ENCODE peak calls at places on chromosomes 1 and 21, in five cellular contexts. E is A549, D is GM12878, V is HepG2, C is K562. X is an unnamed sample.

GRCh38 chr1:109240158-109241152 is 8.9 kb upstream of the CELSR2 start:
- DNase-seq in V (no peak), C (no peak), D (no peak), E (no peak), X (no peak)

GRCh38 chr1:61851849-61852692 is 109.8 kb downstream of the PATJ start:
- DNase-seq in C (peak), D (no peak), V (peak), E (peak), X (peak)

GRCh38 chr1:99062192-99062591 is 57.5 kb upstream of the PLPPR5 start:
- DNase-seq in D (no peak), V (no peak), C (no peak), E (no peak), X (no peak)

GRCh38 chr1:35047188-35047858 is 15.6 kb upstream of the ZMYM6 start:
- DNase-seq in D (no peak), C (no peak), V (no peak), E (no peak), X (peak)

GRCh38 chr1:168709896-168710305 is 19.1 kb downstream of the DPT start:
- DNase-seq in D (no peak), C (no peak), V (no peak), E (peak), X (no peak)

GRCh38 chr1:64065571-64065970 is 137.9 kb upstream of the UBE2U start:
- DNase-seq in V (no peak), C (no peak), E (no peak), D (no peak), X (no peak)

GRCh38 chr21:33578214-33578613 is 10.3 kb downstream of the DONSON start:
- DNase-seq in C (no peak), D (no peak), V (no peak), E (no peak), X (no peak)

GRCh38 chr1:100325415-100326324 is 26.6 kb upstream of the CDC14A start:
- DNase-seq in C (no peak), E (no peak), D (no peak), V (no peak), X (no peak)

GRCh38 chr1:62906428-62906886 is 122.5 kb downstream of the ATG4C start:
- DNase-seq in D (no peak), C (peak), V (no peak), E (peak), X (peak)

GRCh38 chr1:61605607-61606321 is 119.2 kb downstream of the TM2D1 start:
- DNase-seq in C (no peak), V (no peak), E (no peak), D (no peak), X (peak)

GRCh38 chr1:33000427-33001026 is 35.9 kb upstream of the RNF19B start:
- DNase-seq in V (no peak), E (no peak), D (no peak), C (no peak), X (peak)

GRCh38 chr1:32998997-32999396 is 34.4 kb upstream of the RNF19B start:
- DNase-seq in D (no peak), C (no peak), E (no peak), V (no peak), X (no peak)

GRCh38 chr1:33002006-33002405 is 34.7 kb downstream of the AK2 start:
- DNase-seq in D (no peak), E (no peak), C (no peak), V (no peak), X (no peak)

GRCh38 chr1:33003657-33004056 is 33.0 kb downstream of the AK2 start:
- DNase-seq in D (no peak), C (no peak), V (no peak), E (no peak), X (no peak)

GRCh38 chr1:33001282-33001681 is 35.4 kb downstream of the AK2 start:
- DNase-seq in D (no peak), V (no peak), E (no peak), C (peak), X (no peak)
- TF ChIP-seq MYC in D (no peak), V (no peak), E (no peak), C (no peak), X (no peak)

GRCh38 chr1:173864179-173864867 is 3.5 kb downstream of the GAS5 start:
- DNase-seq in E (no peak), V (no peak), D (no peak), C (no peak), X (no peak)

GRCh38 chr1:173866462-173866861 is 1.3 kb downstream of the GAS5 start:
- DNase-seq in C (no peak), D (no peak), V (no peak), E (no peak), X (no peak)

GRCh38 chr1:173867141-173867752 is 542 bp downstream of the GAS5 start:
- DNase-seq in V (no peak), C (peak), D (no peak), E (no peak), X (no peak)

GRCh38 chr1:173863224-173864151 is 4.3 kb downstream of the GAS5 start:
- DNase-seq in E (no peak), V (no peak), D (no peak), C (no peak), X (no peak)

GRCh38 chr1:173865468-173866164 is 2.2 kb downstream of the GAS5 start:
- DNase-seq in E (no peak), C (no peak), D (no peak), V (no peak), X (no peak)
- H3K27ac ChIP-seq in E (peak), C (peak), D (peak), V (peak), X (peak)

GRCh38 chr1:26852701-26853100 is 10.2 kb upstream of the SFN start:
- DNase-seq in D (no peak), C (no peak), V (no peak), E (no peak), X (no peak)
- TF ChIP-seq MYC in D (no peak), C (no peak), V (no peak), E (no peak), X (no peak)

DNA sequence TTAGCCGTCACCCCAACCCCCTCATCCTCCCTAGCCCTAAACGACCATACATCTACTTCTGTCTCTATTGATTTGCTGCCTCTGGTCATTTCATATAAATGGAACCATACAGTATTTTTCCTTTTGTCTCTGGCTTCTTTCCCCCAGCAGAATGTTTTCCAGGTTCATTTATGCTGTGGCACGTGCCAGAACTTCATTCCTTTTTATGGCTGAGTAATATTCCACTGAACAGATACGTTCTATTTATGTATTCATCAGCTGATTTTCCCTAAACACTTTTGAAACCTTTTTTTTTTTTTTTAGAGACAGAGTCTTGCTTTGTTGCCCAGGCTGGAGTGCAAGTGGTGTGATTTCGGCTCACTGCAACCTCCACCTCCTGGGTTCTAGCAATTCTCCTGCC is 181.1 kb downstream of the CAMTA1 start:
- DNase-seq in V (no peak), D (no peak), C (no peak), E (no peak), X (no peak)
- H3K27ac ChIP-seq in V (no peak), D (no peak), C (no peak), E (no peak), X (no peak)

GRCh38 chr1:85621430-85621829 is 40.9 kb downstream of the CCN1 start:
- DNase-seq in V (no peak), D (no peak), C (no peak), E (no peak), X (no peak)

GRCh38 chr1:85628791-85629531 is 48.4 kb downstream of the CCN1 start:
- DNase-seq in D (no peak), C (peak), E (peak), V (peak), X (peak)

GRCh38 chr1:85623061-85623471 is 42.5 kb downstream of the CCN1 start:
- DNase-seq in C (no peak), V (no peak), E (no peak), D (no peak), X (no peak)

GRCh38 chr1:85626818-85627217 is 46.3 kb downstream of the CCN1 start:
- DNase-seq in C (no peak), D (no peak), V (no peak), E (no peak), X (no peak)

GRCh38 chr1:85624361-85624760 is 43.8 kb downstream of the CCN1 start:
- DNase-seq in C (no peak), D (no peak), E (no peak), V (no peak), X (no peak)
- TF ChIP-seq MYC in C (no peak), D (no peak), E (no peak), V (no peak), X (no peak)

DNA sequence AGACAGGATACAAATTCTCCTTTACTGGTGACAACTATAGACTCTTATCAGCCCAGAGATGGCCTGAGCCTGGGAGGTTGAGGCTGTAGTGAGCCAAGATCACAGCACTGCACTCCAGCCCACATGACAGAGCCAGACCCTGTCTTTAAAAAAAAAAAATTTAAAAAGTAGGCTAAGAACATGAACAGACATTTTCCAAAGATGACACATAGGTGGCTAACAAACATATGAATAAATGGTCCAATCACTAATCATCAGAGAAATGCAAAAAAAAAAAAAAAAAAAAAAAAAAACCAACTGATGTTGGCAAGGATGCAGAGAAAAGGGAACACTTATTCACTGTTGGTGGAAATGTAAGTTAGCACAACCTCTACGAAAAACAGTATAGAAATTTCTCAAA is 65.0 kb downstream of the TOR3A start:
- DNase-seq in C (no peak), D (no peak), V (no peak), E (no peak), X (no peak)
- H3K27ac ChIP-seq in C (no peak), D (no peak), V (no peak), E (no peak), X (peak)

GRCh38 chr1:43172532-43172972 is 422 bp downstream of the CFAP57 start:
- DNase-seq in C (peak), E (peak), V (peak), D (no peak), X (peak)
- TF ChIP-seq MYC in C (no peak), E (no peak), V (no peak), D (no peak), X (no peak)

GRCh38 chr1:207245124-207245523 is 76.4 kb upstream of the CD55 start:
- DNase-seq in D (no peak), C (no peak), V (no peak), E (no peak), X (peak)
- H3K27ac ChIP-seq in D (no peak), C (no peak), V (no peak), E (no peak), X (no peak)

DNA sequence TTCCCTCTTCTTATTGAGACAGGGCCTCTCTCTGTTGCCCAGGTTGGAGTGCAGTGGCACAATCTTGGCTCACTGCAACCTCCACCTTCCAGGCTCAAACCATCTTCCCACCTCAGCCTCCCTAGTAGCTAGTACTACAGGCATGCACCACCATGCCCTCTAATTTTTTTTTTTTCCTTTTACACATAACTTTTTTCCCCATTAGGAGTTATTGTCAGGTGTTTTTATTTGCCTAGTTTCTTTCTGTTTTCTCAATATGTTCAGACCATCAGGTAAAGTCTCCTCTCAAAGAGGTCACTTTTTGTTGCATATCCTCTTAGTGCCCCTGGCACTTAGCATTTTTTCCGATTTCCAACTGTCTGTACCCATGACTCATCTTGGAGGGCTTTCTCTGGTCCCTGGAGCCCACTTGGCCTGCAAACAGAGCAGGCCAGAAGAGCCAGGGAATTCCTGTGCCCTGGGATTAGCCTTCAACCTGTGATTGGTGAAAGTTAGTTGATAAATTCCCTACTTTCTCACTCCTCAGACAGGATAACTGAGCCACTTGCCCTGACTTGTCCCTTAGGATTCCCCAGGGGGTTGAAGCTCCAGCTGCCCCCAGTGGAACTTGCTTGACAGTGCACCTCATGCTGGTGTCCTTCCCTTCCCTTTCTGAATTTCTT is 2.2 kb downstream of the NTPCR start:
- DNase-seq in C (peak), D (peak), V (peak), E (peak), X (peak)
- TF ChIP-seq MYC in C (no peak), D (no peak), V (no peak), E (no peak), X (no peak)

X was measured in endothelial cell of umbilical vein.